ENCODE peak calls at places on chromosomes 11 and 22, in five cellular contexts. Q is GM10248; U is HuH-7.5; N is ovary; P is activated naive CD8-positive, alpha-beta T cell treated with anti-CD3 and anti-CD28 coated beads for 36 hours. S is an unnamed sample.

GRCh38 chr11:131409307-131409706 is 38.9 kb downstream of the NTM start:
- DNase-seq in Q (no peak), U (no peak), N (no peak), P (no peak), S (no peak)

GRCh38 chr22:38718414-38718813 is 12.7 kb downstream of the GTPBP1 start:
- DNase-seq in Q (no peak), U (no peak), N (peak), P (no peak), S (no peak)

GRCh38 chr11:31959711-31960110 is 131.2 kb upstream of the RCN1 start:
- DNase-seq in Q (no peak), U (no peak), N (no peak), P (no peak), S (no peak)

GRCh38 chr11:68542617-68543016 is 82.1 kb downstream of the PPP6R3 start:
- DNase-seq in Q (no peak), U (no peak), N (peak), P (no peak), S (no peak)

GRCh38 chr11:111302298-111302697 is 4.0 kb downstream of the POU2AF3 start:
- DNase-seq in Q (no peak), U (no peak), N (no peak), P (no peak), S (no peak)

GRCh38 chr11:2539761-2540520 is 95.1 kb downstream of the KCNQ1 start:
- DNase-seq in Q (no peak), U (no peak), N (no peak), P (no peak), S (peak)

GRCh38 chr11:17713851-17714250 is 5.5 kb upstream of the MYOD1 start:
- DNase-seq in Q (no peak), U (no peak), N (no peak), P (no peak), S (no peak)

GRCh38 chr11:69186316-69187266 is 30.9 kb downstream of the SMIM38 start:
- DNase-seq in Q (no peak), U (no peak), N (no peak), P (no peak), S (no peak)

GRCh38 chr11:29127456-29127855 is 889.4 kb downstream of the KCNA4 start:
- DNase-seq in Q (no peak), U (no peak), N (no peak), P (no peak), S (no peak)